ENCODE peak calls at places on chromosomes 13 and 19, in five cellular contexts. W is MCF 10A; O is hypothalamus; V is activated CD4-positive, alpha-beta T cell treated with anti-CD3 and anti-CD28 coated beads for 48 hours; G is NCI-H2081. H is an unnamed sample.

GRCh38 chr13:105202384-105202783 is 1333.1 kb downstream of the EFNB2 start:
- DNase-seq in W (peak; percentile 34), O (no peak), G (peak; percentile 9), V (no peak), H (no peak)

GRCh38 chr13:37076818-37077217 is 17.3 kb upstream of the SUPT20H start:
- DNase-seq in G (no peak), V (no peak), O (no peak), W (no peak), H (no peak)

GRCh38 chr13:113791226-113791625 is 32.2 kb downstream of the TMEM255B start:
- DNase-seq in O (no peak), W (no peak), G (no peak), V (no peak), H (no peak)

GRCh38 chr13:47929156-47929555 is 71.9 kb downstream of the SUCLA2 start:
- DNase-seq in G (no peak), V (no peak), W (no peak), O (no peak), H (no peak)

GRCh38 chr19:31264379-31264778 is 84.9 kb downstream of the TSHZ3 start:
- DNase-seq in O (no peak), V (no peak), W (no peak), G (no peak), H (no peak)

GRCh38 chr13:21465710-21466160 is 6.6 kb upstream of the ZDHHC20 start:
- DNase-seq in G (peak; percentile 4), O (no peak), V (no peak), W (no peak), H (peak; percentile 19)

GRCh38 chr13:114131581-114132418 is 623 bp downstream of the RASA3 start:
- DNase-seq in W (no peak), O (no peak), G (no peak), V (peak; percentile 43), H (peak; percentile 38)

GRCh38 chr19:47726467-47726866 is 13.2 kb downstream of the EHD2 start:
- DNase-seq in G (no peak), O (no peak), V (no peak), W (no peak), H (no peak)

GRCh38 chr13:21613791-21614190 is 9.8 kb upstream of the MICU2 start:
- DNase-seq in O (no peak), G (no peak), V (no peak), W (no peak), H (no peak)

GRCh38 chr19:4581381-4582111 is 22.1 kb upstream of the SEMA6B start:
- DNase-seq in G (peak; percentile 46), W (peak; percentile 52), V (peak; percentile 37), O (no peak), H (no peak)

GRCh38 chr19:38932425-38933179 is 1.9 kb downstream of the MRPS12 start:
- DNase-seq in O (no peak), V (peak; percentile 50), G (peak; percentile 6), W (peak; percentile 30), H (no peak)

GRCh38 chr13:53060840-53061485 is 32.4 kb downstream of the OLFM4 start:
- DNase-seq in W (no peak), G (no peak), V (no peak), O (peak; percentile 32), H (no peak)

GRCh38 chr19:48480476-48481190 is 11.5 kb downstream of the CYTH2 start:
- DNase-seq in V (peak; percentile 68), O (peak; percentile 62), G (no peak), W (no peak), H (no peak)

GRCh38 chr13:94710881-94711560 is 1.3 kb downstream of the SOX21 start:
- DNase-seq in W (no peak), V (peak; percentile 46), O (no peak), G (peak; percentile 60), H (peak; percentile 19)

GRCh38 chr13:94192576-94192975 is 286.9 kb downstream of the DCT start:
- DNase-seq in V (peak; percentile 22), O (no peak), W (peak; percentile 50), G (peak; percentile 60), H (no peak)

GRCh38 chr19:15595069-15595468 is 19.9 kb upstream of the CYP4F8 start:
- DNase-seq in W (peak; percentile 5), O (no peak), V (no peak), G (no peak), H (no peak)

GRCh38 chr19:5487222-5487621 is 32.0 kb downstream of the ZNRF4 start:
- DNase-seq in W (no peak), V (no peak), O (no peak), G (no peak), H (no peak)

GRCh38 chr19:56566904-56567273 is 379 bp upstream of the ZNF470 start:
- DNase-seq in V (peak; percentile 65), G (no peak), W (no peak), O (peak; percentile 67), H (peak; percentile 16)

H was measured in NCI-H774.